ENCODE peak calls at places on chromosome 4, in eight cellular contexts. P is GM23248; Y is Right ventricle myocardium superior; W is fibroblast of gingiva; G is CD8-positive, alpha-beta memory T cell; K is T follicular helper cell; E is uterus; M is iPS-NIHi11. X is an unnamed sample.

GRCh38 chr4:52098618-52099017 is 47.5 kb downstream of the SPATA18 start:
- DNase-seq in K (no peak), P (peak; percentile 24), G (no peak), M (peak; percentile 13), Y (no peak), E (no peak), W (no peak), X (no peak)

GRCh38 chr4:99028187-99028586 is 32.7 kb downstream of the METAP1 start:
- DNase-seq in E (no peak), P (peak; percentile 54), W (no peak), K (no peak), G (no peak), Y (no peak), M (no peak), X (no peak)

GRCh38 chr4:48360285-48360965 is 19.1 kb downstream of the SLAIN2 start:
- DNase-seq in G (no peak), M (no peak), Y (no peak), E (no peak), K (no peak), W (peak; percentile 30), P (peak; percentile 90), X (peak; percentile 94)

GRCh38 chr4:37837446-37837845 is 11.0 kb downstream of the PGM2 start:
- DNase-seq in E (no peak), M (no peak), Y (no peak), W (no peak), P (peak; percentile 43), G (no peak), K (no peak), X (peak; percentile 91)

GRCh38 chr4:41477200-41477910 is 60.6 kb upstream of the LIMCH1 start:
- DNase-seq in K (no peak), P (no peak), W (no peak), G (no peak), E (no peak), M (no peak), Y (no peak), X (no peak)

GRCh38 chr4:174764105-174764729 is 64.8 kb downstream of the GLRA3 start:
- DNase-seq in K (no peak), Y (no peak), G (no peak), E (no peak), P (peak; percentile 65), W (peak; percentile 34), M (peak; percentile 44), X (peak; percentile 13)

GRCh38 chr4:173346074-173346473 is 11.9 kb upstream of the HMGB2 start:
- DNase-seq in Y (no peak), K (no peak), G (no peak), W (no peak), E (no peak), M (no peak), P (peak; percentile 48), X (no peak)

GRCh38 chr4:56981795-56982201 is 3.1 kb downstream of the POLR2B start:
- DNase-seq in P (peak; percentile 55), K (no peak), Y (no peak), W (no peak), M (no peak), E (no peak), G (no peak), X (peak; percentile 80)

GRCh38 chr4:16764622-16765021 is 133.8 kb downstream of the LDB2 start:
- DNase-seq in K (no peak), G (no peak), Y (no peak), W (no peak), P (peak; percentile 40), M (peak; percentile 45), E (no peak), X (no peak)

GRCh38 chr4:38128478-38129451 is 168.6 kb downstream of the PTTG2 start:
- DNase-seq in W (no peak), E (no peak), P (peak; percentile 93), M (peak; percentile 32), G (peak; percentile 28), Y (no peak), K (peak; percentile 12), X (no peak)

GRCh38 chr4:128570380-128570779 is 239.1 kb upstream of the JADE1 start:
- DNase-seq in M (no peak), Y (peak; percentile 59), K (no peak), G (no peak), P (peak; percentile 89), E (peak; percentile 47), W (peak; percentile 77), X (no peak)

GRCh38 chr4:64384237-64385176 is 24.7 kb downstream of the TECRL start:
- DNase-seq in K (no peak), E (no peak), M (no peak), W (no peak), Y (peak; percentile 17), G (no peak), P (no peak), X (no peak)

GRCh38 chr4:185849543-185850185 is 37.7 kb upstream of the SORBS2 start:
- DNase-seq in P (peak; percentile 59), E (peak; percentile 25), K (no peak), M (no peak), Y (peak; percentile 45), G (no peak), W (peak; percentile 61), X (no peak)

GRCh38 chr4:184896868-184897715 is 71.3 kb upstream of the ACSL1 start:
- DNase-seq in P (no peak), W (peak; percentile 66), M (no peak), G (no peak), Y (no peak), K (no peak), E (no peak), X (no peak)

GRCh38 chr4:40856836-40857362 is 107.1 kb downstream of the NSUN7 start:
- DNase-seq in K (no peak), G (peak; percentile 39), Y (peak; percentile 84), P (peak; percentile 61), W (peak; percentile 38), E (peak; percentile 58), M (peak; percentile 97), X (peak; percentile 71)

GRCh38 chr4:149830823-149831222 is 15.2 kb upstream of the IQCM start:
- DNase-seq in M (no peak), K (no peak), Y (no peak), G (no peak), W (no peak), P (no peak), E (no peak), X (no peak)

GRCh38 chr4:188903995-188904394 is 764.8 kb downstream of the TRIML1 start:
- DNase-seq in Y (no peak), M (no peak), K (no peak), P (no peak), G (no peak), W (no peak), E (no peak), X (no peak)

GRCh38 chr4:100340534-100341364 is 150.5 kb upstream of the DDIT4L start:
- DNase-seq in P (peak; percentile 80), G (no peak), W (peak; percentile 86), Y (no peak), M (no peak), E (no peak), K (no peak), X (no peak)

GRCh38 chr4:4990329-4990728 is 28.9 kb downstream of the CYTL1 start:
- DNase-seq in G (no peak), E (peak; percentile 56), K (no peak), W (peak; percentile 50), P (peak; percentile 51), Y (peak; percentile 51), M (no peak), X (no peak)

GRCh38 chr4:145885666-145886065 is 53.0 kb downstream of the ZNF827 start:
- DNase-seq in K (no peak), Y (no peak), E (no peak), M (no peak), W (no peak), P (no peak), G (no peak), X (no peak)

GRCh38 chr4:182604161-182604591 is 313.0 kb downstream of the DCTD start:
- DNase-seq in W (no peak), M (no peak), G (no peak), E (no peak), K (no peak), P (peak; percentile 30), Y (no peak), X (peak; percentile 52)

GRCh38 chr4:151614532-151614931 is 146.3 kb downstream of the GATB start:
- DNase-seq in G (no peak), P (no peak), M (no peak), Y (no peak), W (no peak), K (no peak), E (no peak), X (no peak)

GRCh38 chr4:83454626-83455025 is 997 bp downstream of the HELQ start:
- DNase-seq in G (peak; percentile 16), E (no peak), Y (no peak), K (no peak), M (no peak), P (no peak), W (peak; percentile 1), X (no peak)

GRCh38 chr4:41878991-41879491 is 56.2 kb upstream of the TMEM33 start:
- DNase-seq in E (no peak), P (no peak), M (peak; percentile 55), Y (no peak), G (no peak), W (no peak), K (no peak), X (peak; percentile 88)

GRCh38 chr4:10737335-10737734 is 52.8 kb upstream of the CLNK start:
- DNase-seq in E (no peak), P (peak; percentile 5), M (no peak), G (no peak), W (no peak), Y (no peak), K (no peak), X (no peak)

GRCh38 chr4:79574741-79575451 is 166.9 kb upstream of the GK2 start:
- DNase-seq in K (no peak), W (peak; percentile 8), M (no peak), Y (no peak), E (no peak), P (no peak), G (no peak), X (no peak)

GRCh38 chr4:139014391-139015268 is 951 bp upstream of the NOCT start:
- DNase-seq in W (peak; percentile 76), K (no peak), E (no peak), Y (no peak), M (peak; percentile 34), P (peak; percentile 88), G (no peak), X (peak; percentile 97)

GRCh38 chr4:153850525-153851280 is 61.8 kb upstream of the SFRP2 start:
- DNase-seq in E (no peak), G (no peak), M (no peak), Y (no peak), W (no peak), K (no peak), P (no peak), X (no peak)

GRCh38 chr4:90540536-90540935 is 413.3 kb downstream of the CCSER1 start:
- DNase-seq in P (no peak), Y (no peak), K (no peak), M (no peak), E (no peak), W (peak; percentile 5), G (no peak), X (no peak)

GRCh38 chr4:6008092-6008551 is 10.1 kb downstream of the C4orf50 start:
- DNase-seq in Y (no peak), K (no peak), M (peak; percentile 83), G (no peak), P (no peak), W (no peak), E (no peak), X (peak; percentile 58)

GRCh38 chr4:184420402-184420801 is 53.9 kb downstream of the IRF2 start:
- DNase-seq in E (no peak), K (no peak), W (no peak), M (no peak), P (no peak), G (no peak), Y (no peak), X (no peak)

GRCh38 chr4:107216379-107216778 is 180.3 kb upstream of the DKK2 start:
- DNase-seq in P (no peak), W (peak; percentile 14), G (no peak), Y (no peak), E (no peak), M (no peak), K (no peak), X (no peak)

GRCh38 chr4:27685947-27686346 is 825.3 kb downstream of the STIM2 start:
- DNase-seq in G (no peak), P (no peak), E (no peak), W (no peak), K (no peak), M (no peak), Y (no peak), X (no peak)

GRCh38 chr4:52640808-52641595 is 18.1 kb downstream of the USP46 start:
- DNase-seq in P (peak; percentile 15), W (no peak), E (no peak), Y (no peak), K (no peak), G (no peak), M (no peak), X (peak; percentile 35)

X was measured in osteoblast.